ENCODE peak calls at places on chromosomes 11 and 22, in eight cellular contexts. J, C, V, Y, F, X, B and L are unnamed samples.

GRCh38 chr11:129695543-129696308 is 119.9 kb upstream of the TMEM45B start:
- DNase-seq in Y (peak), C (no peak), X (peak), F (peak), V (no peak), B (peak), J (peak), L (peak)

GRCh38 chr11:13487661-13488030 is 8.2 kb downstream of the PTH start:
- DNase-seq in Y (peak), F (no peak), X (no peak), C (no peak), B (peak), V (no peak), J (no peak), L (peak)

GRCh38 chr11:19432370-19433163 is 191.8 kb upstream of the E2F8 start:
- DNase-seq in X (peak), J (no peak), F (no peak), B (no peak), V (no peak), C (peak), Y (no peak), L (peak)

GRCh38 chr22:22091400-22091878 is 108.9 kb upstream of the TOP3B start:
- DNase-seq in V (no peak), B (no peak), F (no peak), C (no peak), J (no peak), X (no peak), Y (no peak), L (no peak)

GRCh38 chr11:81966340-81966739 is 767.3 kb downstream of the FAM181B start:
- DNase-seq in Y (no peak), B (no peak), C (no peak), V (no peak), J (no peak), X (no peak), F (no peak), L (no peak)

GRCh38 chr22:46695346-46696224 is 42.5 kb downstream of the CERK start:
- DNase-seq in F (no peak), Y (no peak), C (no peak), V (no peak), B (no peak), J (peak), X (no peak), L (no peak)

GRCh38 chr11:65964906-65965305 is 3.4 kb downstream of the SART1 start:
- DNase-seq in Y (no peak), V (no peak), C (no peak), J (no peak), B (no peak), X (no peak), F (no peak), L (no peak)

GRCh38 chr11:115421338-115422012 is 82.7 kb downstream of the CADM1 start:
- DNase-seq in B (no peak), V (no peak), F (no peak), J (no peak), C (no peak), X (no peak), Y (peak), L (no peak)

GRCh38 chr11:76617553-76618265 is 52.8 kb downstream of the LRRC32 start:
- DNase-seq in B (no peak), Y (no peak), J (no peak), V (no peak), X (no peak), F (no peak), C (no peak), L (peak)

GRCh38 chr11:14248577-14248976 is 110.4 kb downstream of the RRAS2 start:
- DNase-seq in Y (no peak), J (no peak), B (no peak), F (no peak), X (no peak), V (no peak), C (no peak), L (no peak)

GRCh38 chr11:68806931-68807844 is 34.5 kb downstream of the CPT1A start:
- DNase-seq in C (peak), X (no peak), B (no peak), V (no peak), Y (no peak), F (no peak), J (no peak), L (peak)

GRCh38 chr11:78801161-78801884 is 226.7 kb upstream of the NARS2 start:
- DNase-seq in Y (no peak), X (peak), C (peak), B (peak), F (peak), V (no peak), J (no peak), L (peak)

GRCh38 chr22:41976070-41976901 is 7.0 kb downstream of the SEPTIN3 start:
- DNase-seq in F (no peak), Y (peak), V (no peak), X (peak), C (no peak), J (no peak), B (peak), L (no peak)

GRCh38 chr11:130371004-130371590 is 56.4 kb upstream of the ZBTB44 start:
- DNase-seq in B (no peak), X (no peak), V (no peak), J (no peak), C (no peak), F (no peak), Y (no peak), L (no peak)

GRCh38 chr11:134181707-134182106 is 42.1 kb downstream of the NCAPD3 start:
- DNase-seq in Y (no peak), B (no peak), F (no peak), X (no peak), V (no peak), C (no peak), J (no peak), L (peak)

GRCh38 chr11:3154001-3154599 is 11.0 kb downstream of the OSBPL5 start:
- DNase-seq in C (no peak), F (no peak), V (no peak), X (no peak), J (no peak), Y (no peak), B (no peak), L (peak)

GRCh38 chr11:95337175-95337957 is 106.4 kb upstream of the SESN3 start:
- DNase-seq in B (no peak), J (peak), F (no peak), C (no peak), X (peak), V (no peak), Y (no peak), L (peak)

GRCh38 chr11:77083553-77084245 is 16.9 kb downstream of the CAPN5 start:
- DNase-seq in Y (no peak), X (no peak), C (no peak), F (no peak), B (no peak), J (no peak), V (no peak), L (no peak)

GRCh38 chr11:67056640-67057409 is at the start of gene RHOD:
- DNase-seq in B (peak), V (no peak), Y (no peak), F (peak), X (no peak), J (peak), C (no peak), L (no peak)

GRCh38 chr11:132334769-132335280 is 964.4 kb downstream of the NTM start:
- DNase-seq in Y (no peak), X (no peak), F (no peak), C (no peak), J (no peak), V (no peak), B (no peak), L (no peak)

GRCh38 chr11:12044799-12045198 is 36.4 kb upstream of the DKK3 start:
- DNase-seq in Y (no peak), J (no peak), B (no peak), F (no peak), C (no peak), X (no peak), V (no peak), L (no peak)

GRCh38 chr22:29343313-29343805 is 27.9 kb upstream of the RASL10A start:
- DNase-seq in F (peak), J (peak), Y (no peak), V (no peak), X (no peak), C (no peak), B (peak), L (peak)

GRCh38 chr11:35367491-35367890 is 51.9 kb downstream of the SLC1A2 start:
- DNase-seq in C (peak), X (no peak), V (no peak), Y (no peak), B (no peak), F (no peak), J (no peak), L (peak)

GRCh38 chr11:12818333-12819015 is 144.3 kb downstream of the TEAD1 start:
- DNase-seq in C (no peak), B (no peak), J (no peak), F (no peak), X (no peak), V (no peak), Y (no peak), L (peak)

GRCh38 chr11:130653838-130654601 is 205.6 kb downstream of the ADAMTS15 start:
- DNase-seq in B (peak), J (peak), V (no peak), F (peak), X (no peak), Y (no peak), C (no peak), L (no peak)

GRCh38 chr11:12868315-12869073 is 140.6 kb upstream of the RASSF10 start:
- DNase-seq in X (no peak), C (no peak), Y (no peak), V (no peak), J (no peak), B (no peak), F (no peak), L (peak)

GRCh38 chr22:45686004-45686403 is 14.4 kb downstream of the ATXN10 start:
- DNase-seq in V (no peak), X (no peak), Y (no peak), F (no peak), C (no peak), B (no peak), J (no peak), L (peak)

GRCh38 chr11:125398994-125399638 is 96.9 kb downstream of the FEZ1 start:
- DNase-seq in J (no peak), Y (no peak), V (no peak), F (no peak), B (no peak), X (no peak), C (no peak), L (no peak)

GRCh38 chr11:113189909-113190667 is 124.3 kb upstream of the TTC12 start:
- DNase-seq in Y (no peak), X (no peak), V (no peak), J (no peak), B (no peak), C (no peak), F (no peak), L (peak)

GRCh38 chr11:2961080-2961479 is 31.0 kb downstream of the NAP1L4 start:
- DNase-seq in C (no peak), F (no peak), B (no peak), Y (no peak), X (no peak), J (no peak), V (no peak), L (no peak)

GRCh38 chr11:22703040-22703439 is 36.6 kb downstream of the GAS2 start:
- DNase-seq in Y (no peak), B (peak), F (peak), V (peak), C (peak), X (peak), J (no peak), L (peak)

GRCh38 chr11:134535029-134536025 is 123.3 kb upstream of the B3GAT1 start:
- DNase-seq in V (no peak), J (no peak), F (no peak), Y (no peak), C (no peak), B (no peak), X (peak), L (no peak)

GRCh38 chr11:14258177-14258935 is 100.6 kb downstream of the RRAS2 start:
- DNase-seq in X (no peak), F (no peak), Y (no peak), C (no peak), B (no peak), J (no peak), V (no peak), L (peak)

GRCh38 chr11:11691296-11692141 is 69.7 kb upstream of the GALNT18 start:
- DNase-seq in V (no peak), J (no peak), B (no peak), Y (peak), X (peak), F (no peak), C (no peak), L (no peak)